ENCODE peak calls at places on chromosomes 6 and 20, in five cellular contexts. P is T-cell, Y is H4, N is esophagus squamous epithelium, L is NCI-H2081 treated with DMSO at 0.1 percent for 48 hours. U is an unnamed sample.

GRCh38 chr6:41939091-41939847 is 2.3 kb downstream of the CCND3 start:
- DNase-seq in L (no peak), P (no peak), N (no peak), Y (peak), U (no peak)

GRCh38 chr20:36585410-36586125 is 12.2 kb downstream of the TGIF2 start:
- DNase-seq in Y (no peak), P (no peak), N (no peak), L (no peak), U (no peak)

GRCh38 chr6:5359413-5359812 is 98.1 kb downstream of the FARS2 start:
- DNase-seq in Y (no peak), N (no peak), P (no peak), L (peak), U (no peak)

GRCh38 chr6:116118608-116119007 is 7.3 kb downstream of the COL10A1 start:
- DNase-seq in N (no peak), Y (no peak), P (no peak), L (no peak), U (no peak)

GRCh38 chr20:40584128-40584819 is 104.8 kb downstream of the MAFB start:
- DNase-seq in L (no peak), Y (no peak), P (no peak), N (no peak), U (no peak)

GRCh38 chr6:167811689-167812487 is 14.8 kb upstream of the AFDN start:
- DNase-seq in P (no peak), N (no peak), Y (no peak), L (no peak), U (no peak)

GRCh38 chr20:52060794-52061714 is 130.5 kb downstream of the ZFP64 start:
- DNase-seq in P (no peak), L (no peak), Y (peak), N (no peak), U (peak)

GRCh38 chr6:149273318-149273717 is 44.2 kb upstream of the TAB2 start:
- DNase-seq in P (no peak), L (no peak), N (no peak), Y (no peak), U (no peak)

GRCh38 chr6:100554228-100554627 is 89.5 kb upstream of the SIM1 start:
- DNase-seq in N (no peak), Y (no peak), P (no peak), L (no peak), U (no peak)

GRCh38 chr6:95601133-95601532 is 23.8 kb downstream of the MANEA start:
- DNase-seq in N (no peak), P (no peak), Y (peak), L (no peak), U (no peak)

GRCh38 chr6:25326958-25327357 is 47.8 kb downstream of the CARMIL1 start:
- DNase-seq in Y (no peak), N (no peak), L (no peak), P (no peak), U (no peak)

GRCh38 chr20:44888226-44889103 is 3.0 kb downstream of the YWHAB start:
- DNase-seq in L (no peak), P (no peak), Y (no peak), N (no peak), U (no peak)

GRCh38 chr6:15121443-15121842 is 124.4 kb upstream of the JARID2 start:
- DNase-seq in N (no peak), P (no peak), L (no peak), Y (no peak), U (no peak)

GRCh38 chr20:1664911-1665310 is 7.3 kb upstream of the SIRPG start:
- DNase-seq in Y (no peak), P (peak), N (no peak), L (no peak), U (no peak)

GRCh38 chr6:94130458-94130857 is 711.1 kb upstream of the EPHA7 start:
- DNase-seq in P (no peak), Y (no peak), L (no peak), N (no peak), U (no peak)